ENCODE peak calls at places on chromosomes 3 and 15, in four cellular contexts. One of them, this sample, is unnamed.
A peak's percentile ranks its signal among the peaks of the same experiment; 100 is the strongest.

GRCh38 chr3:197599089-197599765 is 43.5 kb upstream of the BDH1 start:
- DNase-seq in HepG2: peak; percentile 70
- DNase-seq in A549: peak; percentile 66
- DNase-seq in GM12878: peak; percentile 23
- DNase-seq in this sample: peak; percentile 82

GRCh38 chr3:38131621-38132369 is 5.1 kb downstream of the ACAA1 start:
- DNase-seq in A549: peak; percentile 53
- DNase-seq in GM12878: no peak
- DNase-seq in HepG2: no peak
- DNase-seq in this sample: peak; percentile 69

GRCh38 chr3:51378075-51378474 is 7.0 kb upstream of the MANF start:
- DNase-seq in HepG2: no peak
- DNase-seq in A549: no peak
- DNase-seq in GM12878: no peak
- DNase-seq in this sample: no peak

GRCh38 chr15:25287823-25288222 is 151.0 kb downstream of the UBE3A start:
- DNase-seq in HepG2: no peak
- DNase-seq in A549: no peak
- DNase-seq in GM12878: no peak
- DNase-seq in this sample: no peak

GRCh38 chr3:31165399-31165860 is 271.0 kb upstream of the GADL1 start:
- DNase-seq in A549: no peak
- DNase-seq in HepG2: no peak
- DNase-seq in GM12878: no peak
- DNase-seq in this sample: no peak

GRCh38 chr3:65130782-65131181 is 443.0 kb upstream of the ADAMTS9 start:
- DNase-seq in HepG2: no peak
- DNase-seq in GM12878: no peak
- DNase-seq in A549: no peak
- DNase-seq in this sample: no peak

GRCh38 chr15:27681038-27681437 is 418.1 kb downstream of the OCA2 start:
- DNase-seq in HepG2: peak; percentile 18
- DNase-seq in GM12878: no peak
- DNase-seq in A549: peak; percentile 16
- DNase-seq in this sample: no peak

GRCh38 chr15:49331951-49332350 is 91.1 kb upstream of the FGF7 start:
- DNase-seq in GM12878: no peak
- DNase-seq in A549: no peak
- DNase-seq in HepG2: no peak
- DNase-seq in this sample: no peak

GRCh38 chr3:51929420-51930003 is 12.2 kb downstream of the RRP9 start:
- DNase-seq in GM12878: no peak
- DNase-seq in A549: no peak
- DNase-seq in HepG2: no peak
- DNase-seq in this sample: peak; percentile 37

GRCh38 chr15:63172376-63173115 is 15.3 kb upstream of the RPS27L start:
- DNase-seq in GM12878: no peak
- DNase-seq in HepG2: no peak
- DNase-seq in A549: no peak
- DNase-seq in this sample: peak; percentile 13

GRCh38 chr3:9727041-9727595 is 4.4 kb upstream of the BRPF1 start:
- DNase-seq in A549: peak; percentile 75
- DNase-seq in GM12878: no peak
- DNase-seq in HepG2: peak; percentile 42
- DNase-seq in this sample: peak; percentile 76

GRCh38 chr3:31035681-31036080 is 141.2 kb upstream of the GADL1 start:
- DNase-seq in HepG2: no peak
- DNase-seq in A549: no peak
- DNase-seq in GM12878: no peak
- DNase-seq in this sample: no peak

GRCh38 chr15:90209591-90209990 is 8.5 kb downstream of the SEMA4B start:
- DNase-seq in GM12878: peak; percentile 57
- DNase-seq in A549: no peak
- DNase-seq in HepG2: no peak
- DNase-seq in this sample: no peak

GRCh38 chr3:45343947-45344346 is 44.4 kb upstream of the LARS2 start:
- DNase-seq in A549: peak; percentile 47
- DNase-seq in HepG2: peak; percentile 9
- DNase-seq in GM12878: no peak
- DNase-seq in this sample: peak; percentile 71

GRCh38 chr15:74025436-74025835 is 30.9 kb downstream of the PML start:
- DNase-seq in HepG2: no peak
- DNase-seq in A549: no peak
- DNase-seq in GM12878: no peak
- DNase-seq in this sample: no peak

GRCh38 chr3:143510601-143511000 is 337.7 kb downstream of the SLC9A9 start:
- DNase-seq in GM12878: no peak
- DNase-seq in HepG2: no peak
- DNase-seq in A549: no peak
- DNase-seq in this sample: no peak

GRCh38 chr15:44726136-44726535 is 10.2 kb upstream of the TRIM69 start:
- DNase-seq in GM12878: no peak
- DNase-seq in A549: no peak
- DNase-seq in HepG2: no peak
- DNase-seq in this sample: no peak

GRCh38 chr3:175386630-175387029 is 527.5 kb downstream of the NAALADL2 start:
- DNase-seq in GM12878: no peak
- DNase-seq in HepG2: no peak
- DNase-seq in A549: peak; percentile 26
- DNase-seq in this sample: no peak

GRCh38 chr3:71629289-71630252 is 46.0 kb upstream of the FOXP1 start:
- DNase-seq in HepG2: no peak
- DNase-seq in A549: no peak
- DNase-seq in GM12878: no peak
- DNase-seq in this sample: no peak

GRCh38 chr3:13308406-13308805 is 111.7 kb downstream of the NUP210 start:
- DNase-seq in HepG2: peak; percentile 47
- DNase-seq in A549: peak; percentile 71
- DNase-seq in GM12878: no peak
- DNase-seq in this sample: peak; percentile 71

GRCh38 chr3:188051801-188052228 is 102.1 kb upstream of the LPP start:
- DNase-seq in GM12878: no peak
- DNase-seq in A549: no peak
- DNase-seq in HepG2: no peak
- DNase-seq in this sample: no peak

GRCh38 chr15:55255714-55256113 is 33.9 kb downstream of the RAB27A start:
- DNase-seq in GM12878: no peak
- DNase-seq in HepG2: no peak
- DNase-seq in A549: no peak
- DNase-seq in this sample: no peak

GRCh38 chr3:15099364-15100098 is 583 bp upstream of the RBSN start:
- DNase-seq in A549: no peak
- DNase-seq in HepG2: no peak
- DNase-seq in GM12878: no peak
- DNase-seq in this sample: peak; percentile 20

GRCh38 chr3:150495563-150496168 is 50.6 kb downstream of the SERP1 start:
- DNase-seq in A549: peak; percentile 48
- DNase-seq in GM12878: no peak
- DNase-seq in HepG2: peak; percentile 32
- DNase-seq in this sample: peak; percentile 44

GRCh38 chr3:9231006-9231405 is 18.4 kb downstream of the SRGAP3 start:
- DNase-seq in A549: no peak
- DNase-seq in GM12878: no peak
- DNase-seq in HepG2: no peak
- DNase-seq in this sample: no peak

GRCh38 chr15:50786871-50787270 is 21.4 kb upstream of the SPPL2A start:
- DNase-seq in GM12878: no peak
- DNase-seq in A549: no peak
- DNase-seq in HepG2: no peak
- DNase-seq in this sample: no peak

GRCh38 chr3:46536758-46537157 is 29.3 kb downstream of the LRRC2 start:
- DNase-seq in A549: no peak
- DNase-seq in HepG2: no peak
- DNase-seq in GM12878: no peak
- DNase-seq in this sample: no peak

GRCh38 chr3:20147374-20147773 is 38.6 kb downstream of the SGO1 start:
- DNase-seq in A549: no peak
- DNase-seq in GM12878: no peak
- DNase-seq in HepG2: no peak
- DNase-seq in this sample: no peak

GRCh38 chr15:77538011-77538410 is 94.7 kb downstream of the LINGO1 start:
- DNase-seq in HepG2: no peak
- DNase-seq in GM12878: peak; percentile 72
- DNase-seq in A549: no peak
- DNase-seq in this sample: no peak

GRCh38 chr3:177602601-177603136 is 405.4 kb upstream of the TBL1XR1 start:
- DNase-seq in GM12878: no peak
- DNase-seq in HepG2: no peak
- DNase-seq in A549: no peak
- DNase-seq in this sample: no peak
- TF ChIP-seq POLR2AphosphoS2 in GM12878: no peak
- TF ChIP-seq POLR2AphosphoS2 in HepG2: no peak
- TF ChIP-seq POLR2AphosphoS2 in A549: no peak
- TF ChIP-seq POLR2AphosphoS2 in this sample: no peak

GRCh38 chr3:16818945-16819344 is 65.8 kb upstream of the PLCL2 start:
- DNase-seq in A549: no peak
- DNase-seq in GM12878: no peak
- DNase-seq in HepG2: no peak
- DNase-seq in this sample: no peak

GRCh38 chr3:16817201-16817600 is 67.6 kb upstream of the PLCL2 start:
- DNase-seq in GM12878: no peak
- DNase-seq in HepG2: no peak
- DNase-seq in A549: no peak
- DNase-seq in this sample: no peak

GRCh38 chr3:16818194-16818593 is 66.6 kb upstream of the PLCL2 start:
- DNase-seq in GM12878: no peak
- DNase-seq in HepG2: no peak
- DNase-seq in A549: no peak
- DNase-seq in this sample: no peak

GRCh38 chr3:16821053-16821452 is 63.7 kb upstream of the PLCL2 start:
- DNase-seq in GM12878: no peak
- DNase-seq in A549: no peak
- DNase-seq in HepG2: no peak
- DNase-seq in this sample: no peak

DNA sequence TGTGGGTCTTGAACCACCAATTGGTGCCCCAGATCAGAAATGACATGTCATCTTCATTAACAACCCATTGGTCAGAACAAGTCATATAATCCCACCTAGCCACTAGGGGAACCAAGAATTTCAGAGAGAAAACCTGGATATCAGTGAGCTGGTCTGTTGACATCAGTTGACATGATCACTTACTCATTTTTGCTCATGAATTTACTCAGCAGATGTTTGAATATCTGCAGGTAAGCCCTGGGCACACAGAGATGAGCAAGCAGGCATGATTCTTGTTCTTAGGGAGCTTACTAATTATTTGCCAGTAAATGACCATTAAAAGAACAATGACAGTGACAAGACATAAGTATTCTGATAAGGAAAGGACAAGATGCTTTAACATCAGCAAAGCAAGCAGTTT is 64.3 kb upstream of the PLCL2 start:
- DNase-seq in GM12878: no peak
- DNase-seq in HepG2: no peak
- DNase-seq in A549: no peak
- DNase-seq in this sample: no peak
- TF ChIP-seq POLR2AphosphoS2 in GM12878: no peak
- TF ChIP-seq POLR2AphosphoS2 in HepG2: no peak
- TF ChIP-seq POLR2AphosphoS2 in A549: no peak
- TF ChIP-seq POLR2AphosphoS2 in this sample: no peak

GRCh38 chr3:97795951-97796350 is 25.9 kb upstream of the CRYBG3 start:
- DNase-seq in HepG2: no peak
- DNase-seq in GM12878: no peak
- DNase-seq in A549: no peak
- DNase-seq in this sample: no peak

GRCh38 chr3:97793415-97794019 is 28.3 kb upstream of the CRYBG3 start:
- DNase-seq in A549: peak; percentile 60
- DNase-seq in HepG2: peak; percentile 60
- DNase-seq in GM12878: peak; percentile 4
- DNase-seq in this sample: peak; percentile 5
- TF ChIP-seq POLR2AphosphoS2 in A549: no peak
- TF ChIP-seq POLR2AphosphoS2 in HepG2: no peak
- TF ChIP-seq POLR2AphosphoS2 in GM12878: no peak
- TF ChIP-seq POLR2AphosphoS2 in this sample: no peak

GRCh38 chr3:77902675-77903074 is 862.8 kb downstream of the ROBO2 start:
- DNase-seq in A549: no peak
- DNase-seq in GM12878: no peak
- DNase-seq in HepG2: no peak
- DNase-seq in this sample: no peak

DNA sequence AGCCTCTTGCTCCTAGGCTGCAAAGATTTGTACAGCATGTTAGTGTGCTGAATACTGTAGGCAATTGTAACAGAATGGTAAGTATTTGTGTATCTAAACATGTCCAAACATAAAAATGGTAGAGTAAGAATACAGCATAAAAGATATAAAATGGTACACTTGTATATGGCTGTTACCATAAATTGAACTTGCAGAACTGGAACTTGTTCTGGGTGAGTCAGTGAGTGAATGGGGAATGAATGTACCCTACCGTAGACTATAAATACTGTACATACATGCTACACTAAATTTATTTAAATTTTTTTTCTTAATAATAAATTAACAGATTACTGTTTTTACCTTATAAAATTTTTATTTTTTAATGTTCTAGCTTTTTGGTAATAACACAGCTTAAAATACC is 858.7 kb downstream of the ROBO2 start:
- DNase-seq in GM12878: no peak
- DNase-seq in A549: no peak
- DNase-seq in HepG2: no peak
- DNase-seq in this sample: no peak
- TF ChIP-seq POLR2AphosphoS2 in GM12878: no peak
- TF ChIP-seq POLR2AphosphoS2 in A549: no peak
- TF ChIP-seq POLR2AphosphoS2 in HepG2: no peak
- TF ChIP-seq POLR2AphosphoS2 in this sample: no peak

GRCh38 chr3:158659454-158660237 is 12.8 kb downstream of the LXN start:
- DNase-seq in A549: peak; percentile 73
- DNase-seq in GM12878: no peak
- DNase-seq in HepG2: peak; percentile 45
- DNase-seq in this sample: peak; percentile 62
- TF ChIP-seq POLR2AphosphoS2 in A549: no peak
- TF ChIP-seq POLR2AphosphoS2 in GM12878: no peak
- TF ChIP-seq POLR2AphosphoS2 in HepG2: no peak
- TF ChIP-seq POLR2AphosphoS2 in this sample: no peak

GRCh38 chr3:105415981-105416380 is 49.3 kb downstream of the ALCAM start:
- DNase-seq in GM12878: no peak
- DNase-seq in HepG2: no peak
- DNase-seq in A549: no peak
- DNase-seq in this sample: no peak

GRCh38 chr3:105409364-105409763 is 42.7 kb downstream of the ALCAM start:
- DNase-seq in HepG2: no peak
- DNase-seq in A549: no peak
- DNase-seq in GM12878: no peak
- DNase-seq in this sample: no peak

GRCh38 chr3:105413356-105413887 is 46.7 kb downstream of the ALCAM start:
- DNase-seq in A549: no peak
- DNase-seq in GM12878: no peak
- DNase-seq in HepG2: no peak
- DNase-seq in this sample: no peak

GRCh38 chr3:105417538-105418289 is 51.0 kb downstream of the ALCAM start:
- DNase-seq in HepG2: no peak
- DNase-seq in A549: no peak
- DNase-seq in GM12878: no peak
- DNase-seq in this sample: no peak

GRCh38 chr3:105414841-105415240 is 48.1 kb downstream of the ALCAM start:
- DNase-seq in HepG2: no peak
- DNase-seq in A549: no peak
- DNase-seq in GM12878: no peak
- DNase-seq in this sample: no peak
- TF ChIP-seq POLR2AphosphoS2 in HepG2: no peak
- TF ChIP-seq POLR2AphosphoS2 in A549: no peak
- TF ChIP-seq POLR2AphosphoS2 in GM12878: no peak
- TF ChIP-seq POLR2AphosphoS2 in this sample: no peak

GRCh38 chr15:38187646-38188313 is 64.9 kb upstream of the SPRED1 start:
- DNase-seq in GM12878: no peak
- DNase-seq in HepG2: peak; percentile 3
- DNase-seq in A549: no peak
- DNase-seq in this sample: no peak
- TF ChIP-seq POLR2AphosphoS2 in GM12878: no peak
- TF ChIP-seq POLR2AphosphoS2 in HepG2: no peak
- TF ChIP-seq POLR2AphosphoS2 in A549: no peak
- TF ChIP-seq POLR2AphosphoS2 in this sample: no peak